ENCODE peak calls at places on chromosomes 2 and 18, in ten cellular contexts. G, L, Y, B, K, J, C, I, X and S are unnamed samples.
A peak's percentile ranks its signal among the peaks of the same experiment; 100 is the strongest.

GRCh38 chr2:172226244-172227061 is 123.8 kb upstream of the DLX2 start:
- DNase-seq in G (no peak), L (peak; percentile 47), Y (no peak), B (no peak), K (peak; percentile 29), J (no peak), C (no peak), I (no peak), X (no peak), S (no peak)

GRCh38 chr18:62324917-62325805 is at the start of gene TNFRSF11A:
- DNase-seq in G (peak; percentile 52), L (peak; percentile 67), Y (no peak), B (no peak), K (peak; percentile 70), J (peak; percentile 82), C (peak; percentile 31), I (no peak), X (peak; percentile 32), S (peak; percentile 61)

GRCh38 chr2:237700583-237701032 is 73.2 kb downstream of the LRRFIP1 start:
- DNase-seq in G (peak; percentile 69), L (peak; percentile 92), Y (no peak), B (no peak), K (peak; percentile 53), J (peak; percentile 86), C (no peak), I (peak; percentile 58), X (no peak), S (peak; percentile 61)

GRCh38 chr2:205714058-205714776 is 31.9 kb downstream of the NRP2 start:
- DNase-seq in G (no peak), L (no peak), Y (no peak), B (no peak), K (peak; percentile 93), J (no peak), C (peak; percentile 49), I (no peak), X (no peak), S (no peak)

GRCh38 chr18:6414118-6414722 is 491 bp downstream of the L3MBTL4 start:
- DNase-seq in G (no peak), L (peak; percentile 39), Y (peak; percentile 50), B (peak; percentile 73), K (peak; percentile 73), J (peak; percentile 88), C (no peak), I (peak; percentile 44), X (no peak), S (peak; percentile 79)

GRCh38 chr18:67139899-67140298 is 376.6 kb downstream of the DSEL start:
- DNase-seq in G (no peak), L (no peak), Y (no peak), B (no peak), K (no peak), J (no peak), C (no peak), I (no peak), X (no peak), S (no peak)

GRCh38 chr2:186995092-186995491 is 146.1 kb upstream of the ZSWIM2 start:
- DNase-seq in G (no peak), L (no peak), Y (no peak), B (no peak), K (no peak), J (no peak), C (no peak), I (no peak), X (no peak), S (no peak)

GRCh38 chr2:187543488-187543887 is 10.7 kb downstream of the TFPI start:
- DNase-seq in G (no peak), L (no peak), Y (no peak), B (no peak), K (no peak), J (no peak), C (no peak), I (no peak), X (no peak), S (no peak)

GRCh38 chr2:161988589-161988988 is 85.4 kb downstream of the DPP4 start:
- DNase-seq in G (no peak), L (no peak), Y (no peak), B (no peak), K (peak; percentile 58), J (no peak), C (no peak), I (no peak), X (no peak), S (no peak)

GRCh38 chr2:42101641-42102605 is 54.1 kb downstream of the PKDCC start:
- DNase-seq in G (peak; percentile 93), L (peak; percentile 90), Y (no peak), B (peak; percentile 65), K (peak; percentile 91), J (peak; percentile 90), C (no peak), I (peak; percentile 86), X (no peak), S (peak; percentile 78)